ENCODE peak calls at places on chromosomes 13 and 19, in five cellular contexts. N is Panc1, H is tibial artery, D is colonic mucosa, O is upper lobe of right lung. U is an unnamed sample.

GRCh38 chr19:48415395-48415794 is 21.9 kb downstream of the GRIN2D start:
- DNase-seq in O (peak), H (peak), N (no peak), D (peak), U (peak)

GRCh38 chr13:101624981-101625380 is 172.5 kb downstream of the ITGBL1 start:
- DNase-seq in H (no peak), N (no peak), O (no peak), D (no peak), U (no peak)

GRCh38 chr13:60012503-60012902 is 151.2 kb downstream of the DIAPH3 start:
- DNase-seq in H (no peak), N (no peak), D (peak), O (no peak), U (no peak)

GRCh38 chr13:107554355-107554905 is 660.9 kb downstream of the LIG4 start:
- DNase-seq in D (no peak), N (no peak), O (no peak), H (no peak), U (no peak)

GRCh38 chr13:93293716-93294115 is 67.1 kb downstream of the GPC6 start:
- DNase-seq in H (no peak), D (no peak), O (no peak), N (no peak), U (no peak)

GRCh38 chr13:28659611-28659970 is 661 bp downstream of the POMP start:
- DNase-seq in O (no peak), N (no peak), D (no peak), H (no peak), U (no peak)

GRCh38 chr13:109700176-109700575 is 86.2 kb downstream of the IRS2 start:
- DNase-seq in D (peak), H (peak), O (peak), N (no peak), U (no peak)

GRCh38 chr19:46022431-46023310 is at the start of gene PGLYRP1:
- DNase-seq in H (peak), D (no peak), N (no peak), O (no peak), U (no peak)

GRCh38 chr13:102580552-102581169 is 16.1 kb upstream of the TPP2 start:
- DNase-seq in D (peak), H (no peak), O (no peak), N (peak), U (no peak)

GRCh38 chr13:75873499-75873898 is 237.4 kb downstream of the LMO7 start:
- DNase-seq in O (no peak), D (no peak), H (no peak), N (no peak), U (no peak)

GRCh38 chr13:110279684-110280083 is 27.3 kb downstream of the COL4A1 start:
- DNase-seq in N (no peak), O (no peak), D (no peak), H (no peak), U (no peak)

GRCh38 chr19:32200312-32201038 is 144.9 kb upstream of the ZNF507 start:
- DNase-seq in H (peak), D (no peak), N (no peak), O (no peak), U (peak)

GRCh38 chr13:69737129-69737935 is 370.3 kb upstream of the ATXN8OS start:
- DNase-seq in D (no peak), H (no peak), O (no peak), N (no peak), U (no peak)

GRCh38 chr19:7869910-7870511 is 4.2 kb downstream of the PRR36 start:
- DNase-seq in D (peak), N (no peak), O (peak), H (no peak), U (no peak)

GRCh38 chr19:35209646-35210045 is 18.9 kb downstream of the FAM187B start:
- DNase-seq in O (no peak), D (peak), N (no peak), H (no peak), U (no peak)

GRCh38 chr19:45515081-45515624 is 7.9 kb downstream of the VASP start:
- DNase-seq in H (no peak), D (peak), O (peak), N (no peak), U (no peak)

GRCh38 chr19:45940515-45940805 is 25.9 kb upstream of the NANOS2 start:
- DNase-seq in N (no peak), O (no peak), H (no peak), D (no peak), U (no peak)

GRCh38 chr19:10552596-10553053 is 8.9 kb downstream of the ATG4D start:
- DNase-seq in D (peak), O (no peak), H (no peak), N (no peak), U (no peak)

GRCh38 chr19:48607359-48607755 is 815 bp downstream of the SPACA4 start:
- DNase-seq in H (no peak), N (no peak), D (no peak), O (no peak), U (no peak)

GRCh38 chr13:113768018-113768905 is 9.2 kb downstream of the TMEM255B start:
- DNase-seq in H (peak), D (no peak), N (no peak), O (peak), U (no peak)

GRCh38 chr13:95146486-95146885 is 154.8 kb downstream of the ABCC4 start:
- DNase-seq in O (no peak), N (no peak), H (no peak), D (no peak), U (no peak)

GRCh38 chr19:5691205-5691929 is 1.3 kb downstream of the RPL36 start:
- DNase-seq in D (peak), O (peak), N (no peak), H (no peak), U (no peak)

GRCh38 chr13:25171517-25172302 is at the start of gene AMER2:
- DNase-seq in D (no peak), N (no peak), O (no peak), H (no peak), U (peak)

GRCh38 chr13:110471833-110472162 is 89.7 kb downstream of the RAB20 start:
- DNase-seq in D (peak), O (no peak), H (peak), N (no peak), U (peak)

GRCh38 chr13:108283110-108283509 is 13.6 kb downstream of the TNFSF13B start:
- DNase-seq in H (no peak), D (no peak), N (no peak), O (no peak), U (no peak)

GRCh38 chr19:32387701-32388392 is 17.7 kb upstream of the DPY19L3 start:
- DNase-seq in H (peak), D (peak), N (no peak), O (no peak), U (no peak)

GRCh38 chr13:110888390-110888789 is 26.5 kb downstream of the ANKRD10 start:
- DNase-seq in D (no peak), O (no peak), N (no peak), H (no peak), U (no peak)

GRCh38 chr19:19997656-19998268 is 41.5 kb downstream of the ZNF682 start:
- DNase-seq in N (no peak), H (no peak), D (no peak), O (no peak), U (peak)
- TF ChIP-seq CTCF in N (peak), H (peak), D (peak), O (peak), U (peak)

DNA sequence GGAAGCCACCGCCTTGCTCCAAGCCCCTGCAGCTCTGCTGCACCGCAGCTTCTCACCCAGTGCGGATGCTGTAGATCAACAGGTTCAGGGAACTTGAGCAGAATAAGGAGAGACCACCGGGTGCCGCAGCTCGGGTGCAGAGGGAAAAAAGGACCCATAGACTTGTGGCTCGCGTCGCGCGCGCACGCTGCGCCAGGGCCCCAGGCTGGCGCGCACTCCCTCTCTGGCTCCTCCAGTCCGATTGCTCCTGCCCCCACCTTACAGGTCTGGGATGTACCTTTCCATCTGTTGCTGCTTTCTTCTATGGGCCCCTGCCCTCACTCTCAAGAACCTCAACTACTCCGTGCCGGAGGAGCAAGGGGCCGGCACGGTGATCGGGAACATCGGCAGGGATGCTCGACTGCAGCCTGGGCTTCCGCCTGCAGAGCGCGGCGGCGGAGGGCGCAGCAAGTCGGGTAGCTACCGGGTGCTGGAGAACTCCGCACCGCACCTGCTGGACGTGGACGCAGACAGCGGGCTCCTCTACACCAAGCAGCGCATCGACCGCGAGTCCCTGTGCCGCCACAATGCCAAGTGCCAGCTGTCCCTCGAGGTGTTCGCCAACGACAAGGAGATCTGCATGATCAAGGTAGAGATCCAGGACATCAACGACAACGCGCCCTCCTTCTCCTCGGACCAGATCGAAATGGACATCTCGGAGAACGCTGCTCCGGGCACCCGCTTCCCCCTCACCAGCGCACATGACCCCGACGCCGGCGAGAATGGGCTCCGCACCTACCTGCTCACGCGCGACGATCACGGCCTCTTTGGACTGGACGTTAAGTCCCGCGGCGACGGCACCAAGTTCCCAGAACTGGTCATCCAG is 964 bp downstream of the PCDH17 start:
- DNase-seq in O (peak), N (no peak), D (no peak), H (peak), U (no peak)
- H3K27ac ChIP-seq in O (peak), N (no peak), D (no peak), H (peak), U (peak)

DNA sequence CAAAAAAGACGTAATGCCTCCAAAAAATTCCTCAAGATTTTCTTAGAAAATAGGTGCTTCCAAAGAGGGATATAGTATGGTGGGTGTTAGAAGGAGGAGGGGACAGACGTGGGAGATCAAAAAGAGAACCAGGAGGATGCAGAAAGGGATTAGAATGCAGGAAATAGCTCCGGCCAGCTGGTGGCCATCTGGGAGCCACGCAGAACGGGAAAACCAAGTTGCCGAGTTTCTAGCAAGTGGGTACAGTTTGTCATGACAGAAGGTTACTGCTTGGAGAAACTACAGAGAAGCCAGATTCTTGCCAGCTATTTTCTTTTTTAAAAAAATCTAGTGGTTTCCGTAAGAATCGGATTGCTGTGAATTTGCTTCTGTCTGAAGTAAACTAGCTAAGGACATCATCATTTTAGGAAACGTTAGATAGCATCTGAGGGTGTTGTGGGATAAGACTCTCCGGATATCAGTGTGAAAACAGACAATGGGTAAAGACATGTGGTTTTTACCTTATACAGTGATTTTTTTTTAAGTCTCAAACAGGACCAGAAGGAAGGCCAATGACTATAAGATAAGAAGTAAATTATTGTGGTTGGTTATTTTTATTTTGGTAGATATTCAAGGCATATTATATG is 104.9 kb downstream of the HSPH1 start:
- DNase-seq in H (no peak), D (no peak), N (no peak), O (no peak), U (no peak)
- TF ChIP-seq CTCF in H (no peak), D (no peak), N (no peak), O (no peak), U (no peak)

GRCh38 chr19:55261671-55262126 is 2.9 kb upstream of the PPP6R1 start:
- DNase-seq in D (no peak), O (no peak), H (no peak), N (no peak), U (no peak)
- H3K27ac ChIP-seq in D (no peak), O (no peak), H (no peak), N (no peak), U (no peak)

DNA sequence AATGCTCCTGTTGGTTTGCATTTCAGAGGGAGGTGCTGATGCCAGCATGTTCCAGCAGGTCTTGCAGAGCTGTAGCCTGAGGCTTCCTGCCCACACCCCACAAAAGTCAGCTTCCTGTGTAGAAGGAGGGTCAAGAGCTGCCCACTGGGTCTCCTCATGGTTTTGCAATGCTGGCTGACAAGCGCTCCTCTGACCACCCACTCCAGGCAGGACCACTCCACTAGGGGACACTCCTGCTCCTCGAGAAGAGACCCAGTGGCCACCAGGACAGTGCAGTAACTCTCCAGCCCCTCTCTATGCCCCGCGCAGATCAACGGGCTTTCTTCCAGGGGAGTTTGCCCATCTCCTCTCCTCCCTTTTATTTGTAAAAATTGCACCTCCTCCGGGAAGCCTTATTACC is 72.9 kb upstream of the UQCRFS1 start:
- DNase-seq in D (no peak), H (peak), O (peak), N (no peak), U (peak)
- TF ChIP-seq CTCF in D (no peak), H (no peak), O (no peak), N (no peak), U (peak)

DNA sequence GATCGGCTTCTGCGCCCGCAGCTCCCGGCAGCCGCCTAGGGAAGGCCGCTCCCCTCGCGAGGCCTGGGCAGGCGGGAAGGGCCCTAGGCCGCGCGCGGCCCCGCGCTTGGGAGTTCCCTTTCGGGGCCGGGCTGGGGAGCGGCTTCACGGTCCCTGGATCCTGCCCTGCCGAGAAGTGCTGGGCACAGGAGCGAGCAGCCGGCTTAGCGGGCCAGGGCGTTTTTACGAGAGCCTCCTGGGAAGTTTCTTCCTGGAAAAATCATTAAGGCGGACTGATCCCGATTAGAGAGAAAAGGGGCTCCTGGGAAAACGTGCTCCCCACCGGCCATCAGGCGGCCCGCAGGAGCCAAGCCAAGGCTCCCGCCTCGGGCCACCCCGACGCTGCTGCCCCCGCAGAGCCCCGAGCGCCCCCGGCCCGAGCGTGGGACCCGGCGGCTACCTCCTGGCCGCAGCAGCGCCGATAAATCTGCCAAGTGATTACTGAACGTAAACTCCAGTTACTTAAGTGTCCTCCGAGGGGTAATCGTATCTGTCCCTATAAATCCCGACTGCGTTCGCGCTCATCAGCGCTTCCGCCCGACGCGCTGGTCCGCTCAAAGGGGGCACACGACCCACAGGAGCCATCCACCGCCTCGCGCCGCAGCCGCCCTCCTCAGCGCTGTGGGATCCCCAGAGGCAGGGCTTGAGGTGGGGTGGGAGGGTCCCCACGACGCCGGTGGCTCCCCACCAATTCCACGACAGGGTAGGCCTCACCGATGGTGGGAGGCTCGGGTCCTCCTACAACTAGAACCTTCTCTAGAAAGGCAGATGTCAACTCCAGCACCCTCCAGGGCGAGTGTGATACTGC is 2.8 kb downstream of the ZIC5 start:
- DNase-seq in D (peak), H (no peak), N (no peak), O (no peak), U (no peak)
- H3K27ac ChIP-seq in D (no peak), H (no peak), N (peak), O (no peak), U (peak)

DNA sequence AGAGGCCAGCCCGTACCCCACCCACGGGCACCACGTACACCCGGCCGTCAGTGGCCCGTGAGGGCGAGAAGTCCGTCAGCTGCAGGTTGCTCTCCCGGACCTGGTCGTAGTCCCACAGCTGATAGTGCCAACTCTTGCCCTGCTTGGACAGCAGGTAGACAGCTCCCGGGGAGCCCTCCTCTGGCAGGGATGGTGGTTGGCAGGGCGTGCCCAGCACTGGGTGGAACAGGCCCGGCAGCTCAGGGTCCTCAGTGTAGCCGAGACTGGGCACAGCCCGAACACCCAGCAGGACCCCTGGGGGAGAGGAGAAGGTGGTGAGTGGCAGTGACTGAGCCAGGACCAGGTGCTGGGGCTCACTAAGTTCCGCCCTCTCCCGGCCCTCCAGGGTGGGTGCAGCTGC is 7.8 kb downstream of the ACTMAP start:
- DNase-seq in H (no peak), N (no peak), D (no peak), O (no peak), U (no peak)
- TF ChIP-seq CTCF in H (no peak), N (no peak), D (no peak), O (no peak), U (no peak)

DNA sequence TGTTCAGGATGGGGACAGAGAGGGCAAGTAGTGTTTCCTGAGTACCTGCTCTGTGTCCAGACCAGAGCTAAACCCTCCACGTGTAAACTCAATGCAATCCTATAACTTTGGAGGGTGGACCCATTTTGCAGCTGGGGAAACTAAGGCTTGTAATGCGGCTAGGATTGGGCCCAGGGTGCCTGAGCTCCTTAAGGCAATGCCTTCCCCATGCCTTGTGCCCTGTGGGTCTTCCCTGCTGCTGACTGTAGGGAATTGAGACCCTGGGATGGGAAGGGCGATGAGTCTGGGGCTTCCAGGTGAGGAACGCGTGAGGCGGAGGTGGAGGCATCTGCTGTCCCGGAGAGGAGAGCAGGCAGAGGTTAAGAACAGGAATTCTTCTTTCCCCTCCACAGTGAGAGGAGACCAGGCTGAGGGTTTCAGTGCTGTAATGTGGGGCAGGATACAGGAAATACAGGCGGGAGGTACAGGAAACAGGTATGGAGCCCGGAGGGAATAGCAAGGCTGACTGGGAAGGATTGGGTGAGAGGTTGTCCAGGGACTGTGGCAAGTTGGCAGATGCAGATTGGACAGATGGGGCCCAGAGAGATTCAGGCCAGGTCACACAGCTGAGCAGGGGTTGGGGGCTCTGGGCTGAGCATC is 19.2 kb downstream of the SLC27A1 start:
- DNase-seq in H (no peak), D (no peak), N (no peak), O (no peak), U (no peak)
- H3K27ac ChIP-seq in H (no peak), D (no peak), N (no peak), O (peak), U (no peak)

GRCh38 chr19:3631053-3631861 is 4.7 kb upstream of the CACTIN start:
- DNase-seq in O (no peak), H (no peak), D (no peak), N (no peak), U (no peak)
- TF ChIP-seq CTCF in O (no peak), H (no peak), D (no peak), N (no peak), U (no peak)

DNA sequence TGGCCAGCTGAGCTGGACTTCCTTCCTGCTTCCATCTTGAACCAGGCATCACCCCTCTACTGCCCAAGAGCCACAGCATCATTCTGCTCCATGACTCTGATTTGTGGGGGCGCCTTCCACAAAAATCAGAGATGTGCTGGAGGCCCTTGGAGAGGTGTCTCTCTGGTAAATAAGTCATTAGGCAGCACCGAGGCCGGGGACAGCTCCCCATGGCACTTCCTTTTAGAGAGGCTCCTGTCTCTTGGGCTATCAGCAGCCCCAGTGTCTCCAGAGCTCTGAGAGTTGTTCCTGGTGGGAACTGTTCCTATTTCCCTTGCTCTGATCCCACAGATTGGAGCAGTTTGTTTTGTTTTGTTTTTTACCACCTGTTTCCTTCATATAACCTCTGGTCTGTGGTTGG is 19.9 kb downstream of the NWD1 start:
- DNase-seq in D (no peak), N (no peak), H (no peak), O (no peak), U (no peak)
- H3K27ac ChIP-seq in D (no peak), N (no peak), H (no peak), O (no peak), U (no peak)

U was measured in dorsolateral prefrontal cortex.